ENCODE peak calls at places on chromosomes 5 and 9, in seven cellular contexts. S is GM04504; C is colonic mucosa; G is HT-29; Q is ELF-1; M is iPS-NIHi11; O is stimulated activated CD8-positive, alpha-beta memory T cell treated with anti-CD3 and anti-CD28 coated beads, Interleukin-7, amount 100 ng/mL, for 1 hour. H is an unnamed sample.

GRCh38 chr5:68669864-68670263 is 423.9 kb upstream of the SLC30A5 start:
- DNase-seq in S (no peak), C (no peak), G (no peak), Q (no peak), M (no peak), O (no peak), H (no peak)

GRCh38 chr5:126814721-126815404 is 37.9 kb downstream of the LMNB1 start:
- DNase-seq in S (no peak), C (no peak), G (no peak), Q (no peak), M (no peak), O (no peak), H (no peak)

GRCh38 chr5:142201471-142201887 is 92.9 kb downstream of the NDFIP1 start:
- DNase-seq in S (peak; percentile 84), C (no peak), G (no peak), Q (no peak), M (no peak), O (no peak), H (no peak)

GRCh38 chr5:54823006-54823405 is 162.4 kb downstream of the ESM1 start:
- DNase-seq in S (no peak), C (no peak), G (no peak), Q (no peak), M (no peak), O (no peak), H (no peak)

GRCh38 chr5:57341380-57341979 is 141.1 kb downstream of the ACTBL2 start:
- DNase-seq in S (no peak), C (no peak), G (no peak), Q (no peak), M (no peak), O (no peak), H (no peak)

GRCh38 chr5:159448-160172 is 31.7 kb upstream of the LRRC14B start:
- DNase-seq in S (no peak), C (no peak), G (no peak), Q (no peak), M (no peak), O (no peak), H (no peak)

GRCh38 chr5:120538149-120538548 is 74.0 kb downstream of the PRR16 start:
- DNase-seq in S (no peak), C (no peak), G (no peak), Q (no peak), M (no peak), O (no peak), H (no peak)

GRCh38 chr5:116613445-116613844 is 38.8 kb upstream of the SEMA6A start:
- DNase-seq in S (no peak), C (no peak), G (no peak), Q (no peak), M (no peak), O (no peak), H (no peak)

GRCh38 chr5:103138202-103138601 is 18.1 kb downstream of the PPIP5K2 start:
- DNase-seq in S (no peak), C (no peak), G (no peak), Q (no peak), M (no peak), O (no peak), H (no peak)

GRCh38 chr5:33854733-33855151 is 37.0 kb downstream of the ADAMTS12 start:
- DNase-seq in S (no peak), C (no peak), G (no peak), Q (peak; percentile 85), M (peak; percentile 23), O (no peak), H (peak; percentile 16)

GRCh38 chr5:133792683-133793082 is 175.7 kb downstream of the C5orf15 start:
- DNase-seq in S (no peak), C (no peak), G (no peak), Q (no peak), M (no peak), O (no peak), H (no peak)

GRCh38 chr9:112037281-112038016 is 137.6 kb downstream of the SUSD1 start:
- DNase-seq in S (peak; percentile 89), C (peak; percentile 18), G (no peak), Q (no peak), M (no peak), O (peak; percentile 23), H (no peak)

GRCh38 chr5:10310073-10310779 is 2.5 kb upstream of the CMBL start:
- DNase-seq in S (no peak), C (peak; percentile 53), G (peak; percentile 63), Q (peak; percentile 34), M (peak; percentile 38), O (no peak), H (peak; percentile 18)

GRCh38 chr5:179315356-179315890 is 29.8 kb downstream of the ADAMTS2 start:
- DNase-seq in S (no peak), C (no peak), G (no peak), Q (no peak), M (no peak), O (no peak), H (no peak)